ENCODE peak calls at places on chromosomes 3 and 15, in ten cellular contexts. A, V, W, L, S, O, X, Y, E and F are unnamed samples.

GRCh38 chr3:76011121-76011520 is 225.8 kb upstream of the ZNF717 start:
- DNase-seq in O (no peak), L (no peak), W (no peak), Y (no peak), V (no peak), E (no peak), S (no peak), A (no peak), X (no peak), F (no peak)

GRCh38 chr3:159170436-159171003 is 368.7 kb downstream of the MFSD1 start:
- DNase-seq in S (no peak), A (no peak), X (no peak), W (no peak), Y (no peak), V (no peak), L (no peak), E (peak), O (no peak), F (no peak)

GRCh38 chr15:31499953-31500808 is 173.5 kb downstream of the KLF13 start:
- DNase-seq in V (no peak), Y (no peak), X (no peak), O (no peak), A (no peak), S (no peak), E (no peak), W (no peak), L (no peak), F (no peak)

GRCh38 chr15:70421197-70421482 is 323.4 kb upstream of the TLE3 start:
- DNase-seq in O (no peak), L (peak), W (no peak), Y (no peak), A (no peak), E (no peak), V (no peak), X (no peak), S (no peak), F (peak)

GRCh38 chr3:23810342-23811116 is 4.8 kb downstream of the UBE2E1 start:
- DNase-seq in S (no peak), Y (peak), A (peak), W (peak), X (peak), V (peak), E (no peak), O (peak), L (peak), F (no peak)

GRCh38 chr3:2595486-2595885 is 496.8 kb downstream of the CNTN4 start:
- DNase-seq in X (no peak), V (no peak), E (no peak), W (no peak), L (no peak), Y (no peak), O (peak), A (no peak), S (no peak), F (no peak)

GRCh38 chr3:59313365-59313764 is 263.5 kb upstream of the CFAP20DC start:
- DNase-seq in W (peak), A (no peak), X (peak), S (no peak), O (peak), L (peak), E (peak), V (no peak), Y (peak), F (no peak)

GRCh38 chr3:172324591-172325203 is 123.6 kb downstream of the GHSR start:
- DNase-seq in E (no peak), O (no peak), X (no peak), W (no peak), S (no peak), Y (no peak), A (no peak), V (no peak), L (no peak), F (no peak)

GRCh38 chr15:81820236-81820635 is 225.6 kb downstream of the MEX3B start:
- DNase-seq in S (no peak), W (peak), V (no peak), Y (no peak), L (no peak), X (no peak), O (no peak), A (no peak), E (peak), F (no peak)

GRCh38 chr15:94236638-94237037 is 5.3 kb downstream of the MCTP2 start:
- DNase-seq in S (no peak), L (no peak), X (no peak), Y (no peak), O (no peak), V (no peak), E (no peak), A (no peak), W (no peak), F (no peak)

GRCh38 chr15:70206668-70207067 is 109.0 kb upstream of the TLE3 start:
- DNase-seq in A (no peak), S (no peak), E (no peak), L (no peak), X (no peak), W (no peak), V (no peak), O (no peak), Y (no peak), F (no peak)

GRCh38 chr15:62474771-62475124 is 309.7 kb upstream of the C2CD4B start:
- DNase-seq in A (no peak), V (no peak), Y (no peak), S (no peak), L (no peak), E (peak), O (no peak), X (no peak), W (no peak), F (no peak)

GRCh38 chr3:56839784-56840724 is 38.3 kb upstream of the ARHGEF3 start:
- DNase-seq in X (no peak), S (no peak), V (no peak), Y (no peak), L (no peak), E (peak), A (no peak), O (no peak), W (peak), F (no peak)

GRCh38 chr3:57007513-57008415 is 52.7 kb upstream of the SPATA12 start:
- DNase-seq in A (peak), E (peak), O (peak), Y (no peak), X (no peak), L (peak), V (peak), W (peak), S (no peak), F (peak)

GRCh38 chr3:25151497-25151896 is 276.6 kb upstream of the RARB start:
- DNase-seq in S (no peak), W (peak), V (no peak), X (no peak), L (no peak), A (peak), Y (no peak), E (no peak), O (no peak), F (no peak)

GRCh38 chr3:37537914-37538691 is 323.6 kb upstream of the CTDSPL start:
- DNase-seq in E (no peak), O (no peak), V (no peak), Y (no peak), S (no peak), A (no peak), L (no peak), W (peak), X (no peak), F (no peak)

GRCh38 chr3:177596822-177597271 is 399.6 kb upstream of the TBL1XR1 start:
- DNase-seq in X (no peak), O (no peak), Y (no peak), L (no peak), V (no peak), S (no peak), A (no peak), W (peak), E (no peak), F (no peak)

GRCh38 chr3:63559884-63560283 is 92.6 kb upstream of the SNTN start:
- DNase-seq in O (no peak), X (no peak), W (peak), A (no peak), V (no peak), E (no peak), L (no peak), Y (no peak), S (no peak), F (no peak)

GRCh38 chr3:178289544-178290160 is 246.6 kb upstream of the KCNMB2 start:
- DNase-seq in X (no peak), E (peak), V (no peak), W (peak), A (no peak), S (no peak), L (peak), Y (no peak), O (no peak), F (no peak)

GRCh38 chr3:31530039-31530983 is 2.4 kb upstream of the STT3B start:
- DNase-seq in X (peak), A (no peak), L (no peak), W (no peak), O (no peak), S (no peak), V (no peak), E (no peak), Y (no peak), F (no peak)

GRCh38 chr15:61474796-61475195 is 245.7 kb upstream of the RORA start:
- DNase-seq in A (no peak), X (no peak), S (no peak), Y (no peak), L (no peak), O (no peak), V (no peak), E (no peak), W (no peak), F (no peak)

GRCh38 chr3:65658398-65658797 is 380.3 kb downstream of the MAGI1 start:
- DNase-seq in O (no peak), V (no peak), X (no peak), E (no peak), Y (no peak), L (no peak), W (no peak), A (no peak), S (no peak), F (no peak)

GRCh38 chr3:139695007-139695406 is 17.2 kb upstream of the NMNAT3 start:
- DNase-seq in V (no peak), L (no peak), S (no peak), O (no peak), A (no peak), E (no peak), X (no peak), W (no peak), Y (no peak), F (no peak)

GRCh38 chr15:84816694-84817460 is at the start of gene ALPK3:
- DNase-seq in X (no peak), V (no peak), A (peak), W (no peak), E (no peak), Y (no peak), O (peak), S (no peak), L (peak), F (no peak)

GRCh38 chr3:95629802-95630201 is 1184.6 kb upstream of the EPHA6 start:
- DNase-seq in Y (no peak), S (no peak), X (no peak), W (no peak), A (no peak), L (no peak), E (no peak), V (no peak), O (no peak), F (no peak)

GRCh38 chr3:42803800-42804112 is 534 bp downstream of the HIGD1A start:
- DNase-seq in Y (peak), V (peak), S (no peak), L (peak), E (no peak), W (peak), O (peak), X (peak), A (no peak), F (no peak)

GRCh38 chr3:183554377-183554776 is 1.1 kb downstream of the KLHL6 start:
- DNase-seq in W (no peak), L (peak), Y (no peak), X (peak), O (no peak), S (no peak), A (peak), E (no peak), V (no peak), F (no peak)

GRCh38 chr15:89836255-89837133 is 21.8 kb upstream of the ANPEP start:
- DNase-seq in S (no peak), E (peak), A (no peak), L (peak), Y (no peak), W (peak), O (no peak), V (no peak), X (no peak), F (peak)

GRCh38 chr15:73240864-73241499 is 127.8 kb downstream of the HCN4 start:
- DNase-seq in S (peak), Y (peak), O (peak), E (peak), A (peak), L (peak), V (no peak), X (peak), W (peak), F (peak)

GRCh38 chr3:151818361-151818760 is 4.4 kb downstream of the AADAC start:
- DNase-seq in V (no peak), L (peak), S (no peak), W (no peak), Y (no peak), X (no peak), O (no peak), A (no peak), E (no peak), F (no peak)

GRCh38 chr3:62370112-62371031 is 3.0 kb downstream of the FEZF2 start:
- DNase-seq in E (no peak), A (no peak), W (no peak), X (no peak), V (no peak), L (no peak), S (no peak), Y (no peak), O (peak), F (no peak)
- H3K4me3 ChIP-seq in E (no peak), A (no peak), W (no peak), X (no peak), V (no peak), L (no peak), S (no peak), Y (no peak), O (no peak), F (no peak)

GRCh38 chr3:124442463-124442862 is 287.8 kb upstream of the UMPS start:
- DNase-seq in A (no peak), S (no peak), E (no peak), X (no peak), V (no peak), O (no peak), Y (no peak), W (no peak), L (no peak), F (no peak)
- TF ChIP-seq CTCF in A (no peak), S (no peak), E (no peak), X (no peak), V (no peak), O (peak), Y (no peak), W (no peak), L (no peak), F (no peak)

GRCh38 chr15:74791667-74792066 is 9.8 kb downstream of the CSK start:
- DNase-seq in W (no peak), X (no peak), S (no peak), E (no peak), Y (no peak), A (no peak), L (no peak), V (no peak), O (no peak), F (no peak)
- H3K4me3 ChIP-seq in W (no peak), X (peak), S (peak), E (no peak), Y (peak), A (no peak), L (no peak), V (no peak), O (no peak), F (no peak)

GRCh38 chr3:9949626-9950025 is 2.6 kb downstream of the PRRT3 start:
- DNase-seq in S (no peak), Y (no peak), V (no peak), E (no peak), X (no peak), A (no peak), W (no peak), L (no peak), O (peak), F (no peak)
- TF ChIP-seq CTCF in S (no peak), Y (no peak), V (no peak), E (no peak), X (no peak), A (no peak), W (no peak), L (no peak), O (no peak), F (no peak)

DNA sequence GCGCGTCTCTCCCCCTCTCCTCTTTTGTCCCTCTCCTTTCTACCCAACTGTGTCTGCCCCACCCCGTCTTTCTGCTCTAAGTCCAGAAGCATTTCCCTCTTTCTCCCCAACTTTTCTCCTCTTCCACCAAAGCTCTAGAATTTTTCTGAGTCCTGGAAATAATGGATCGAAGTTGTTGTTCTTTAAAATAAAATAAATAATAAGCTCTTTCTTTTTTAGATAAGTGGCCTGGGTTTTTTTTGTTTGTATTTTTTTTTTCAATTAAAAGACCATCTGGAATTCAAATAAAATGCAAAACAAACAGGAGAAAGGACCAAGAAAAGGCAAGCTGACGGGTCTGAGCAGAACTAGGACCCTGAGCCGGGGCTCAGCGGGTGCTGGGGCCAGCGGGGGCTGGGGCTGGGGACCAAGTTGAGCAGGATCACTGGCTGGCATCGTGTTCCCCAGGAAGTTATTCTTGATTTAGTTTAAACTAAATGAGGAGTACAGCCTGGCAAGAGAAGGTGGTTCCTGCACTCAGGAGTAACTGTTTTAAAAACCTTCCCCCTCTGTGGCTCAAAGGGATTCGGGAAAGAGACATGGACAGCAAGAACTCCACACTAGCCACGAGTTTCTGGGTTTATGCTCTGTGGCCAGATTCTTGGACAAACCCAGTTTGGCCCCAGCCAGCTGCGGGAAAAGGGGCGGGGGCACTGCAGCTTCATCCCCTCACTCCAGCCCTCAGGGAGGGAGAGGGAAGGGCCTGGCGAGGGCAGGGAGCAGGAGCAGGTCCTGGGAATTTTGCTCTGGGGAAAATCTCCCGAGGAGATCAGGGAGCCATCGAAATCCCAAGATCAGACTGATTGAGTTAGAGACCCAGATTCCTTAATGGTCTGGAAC is 8.4 kb downstream of the GATA2 start:
- DNase-seq in O (peak), V (no peak), S (no peak), W (no peak), L (no peak), A (peak), X (no peak), E (no peak), Y (no peak), F (no peak)
- H3K4me3 ChIP-seq in O (no peak), V (no peak), S (no peak), W (peak), L (no peak), A (peak), X (no peak), E (no peak), Y (no peak), F (peak)

GRCh38 chr15:43133429-43134156 is at the start of gene TMEM62:
- DNase-seq in W (peak), X (peak), A (peak), E (peak), V (peak), Y (peak), L (peak), O (peak), S (peak), F (no peak)
- TF ChIP-seq CTCF in W (no peak), X (peak), A (no peak), E (no peak), V (no peak), Y (no peak), L (peak), O (peak), S (no peak), F (no peak)

DNA sequence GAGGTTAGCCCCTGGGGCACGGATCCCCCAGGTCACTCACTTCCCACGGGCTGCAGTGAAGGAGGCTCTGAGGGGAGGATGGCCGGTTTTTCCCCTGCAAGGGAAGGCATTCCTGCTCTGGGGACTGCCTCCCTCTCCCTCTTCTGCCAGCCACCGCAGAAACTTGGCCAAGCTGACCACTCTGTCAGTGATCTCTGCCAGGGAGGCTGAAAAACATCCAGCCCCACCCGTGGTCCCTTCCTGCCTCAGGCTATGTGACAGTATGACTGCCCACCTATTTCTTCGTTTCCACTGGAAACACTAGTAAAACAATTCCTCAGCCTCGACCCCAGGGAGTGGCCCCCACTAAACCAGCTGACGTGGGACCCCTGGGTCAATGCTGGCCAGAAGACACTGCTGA is 14.6 kb upstream of the FANCD2 start:
- DNase-seq in L (no peak), X (no peak), W (peak), O (no peak), Y (no peak), A (no peak), S (no peak), V (no peak), E (no peak), F (no peak)
- H3K4me3 ChIP-seq in L (no peak), X (no peak), W (peak), O (peak), Y (no peak), A (no peak), S (no peak), V (no peak), E (no peak), F (peak)

GRCh38 chr3:44529927-44530326 is 25.1 kb upstream of the ZKSCAN7 start:
- DNase-seq in V (no peak), O (no peak), S (no peak), A (peak), E (peak), L (no peak), X (peak), W (peak), Y (no peak), F (no peak)
- TF ChIP-seq CTCF in V (no peak), O (peak), S (peak), A (peak), E (peak), L (no peak), X (peak), W (peak), Y (no peak), F (peak)

GRCh38 chr3:112132554-112132953 is 494 bp downstream of the GCSAM start:
- DNase-seq in S (no peak), Y (no peak), W (no peak), L (no peak), X (peak), A (no peak), V (no peak), E (no peak), O (no peak), F (no peak)
- H3K4me3 ChIP-seq in S (peak), Y (peak), W (no peak), L (no peak), X (peak), A (no peak), V (no peak), E (no peak), O (no peak), F (no peak)